ENCODE peak calls at places on chromosomes 4 and X, in six cellular contexts. One of them, this sample, is unnamed.

GRCh38 chrX:56802921-56803848 is 74.1 kb downstream of the NBDY start:
- DNase-seq in activated naive CD4-positive, alpha-beta T cell: no peak
- DNase-seq in mesendoderm: peak; percentile 70
- DNase-seq in AG20443: peak; percentile 60
- DNase-seq in prostate gland: peak; percentile 25
- DNase-seq in M059J: peak; percentile 83
- DNase-seq in this sample: peak; percentile 70

GRCh38 chrX:12307961-12308360 is 169.7 kb downstream of the FRMPD4 start:
- DNase-seq in activated naive CD4-positive, alpha-beta T cell: no peak
- DNase-seq in prostate gland: no peak
- DNase-seq in M059J: no peak
- DNase-seq in mesendoderm: no peak
- DNase-seq in AG20443: no peak
- DNase-seq in this sample: no peak

GRCh38 chr4:123750044-123750443 is 353.4 kb downstream of the SPRY1 start:
- DNase-seq in activated naive CD4-positive, alpha-beta T cell: no peak
- DNase-seq in prostate gland: no peak
- DNase-seq in AG20443: no peak
- DNase-seq in M059J: no peak
- DNase-seq in mesendoderm: peak; percentile 91
- DNase-seq in this sample: no peak

GRCh38 chrX:154655346-154655745 is 2.0 kb upstream of the CTAG2 start:
- DNase-seq in mesendoderm: no peak
- DNase-seq in prostate gland: no peak
- DNase-seq in AG20443: no peak
- DNase-seq in M059J: no peak
- DNase-seq in activated naive CD4-positive, alpha-beta T cell: no peak
- DNase-seq in this sample: no peak

GRCh38 chrX:141897690-141898089 is 6.0 kb upstream of the MAGEC1 start:
- DNase-seq in activated naive CD4-positive, alpha-beta T cell: no peak
- DNase-seq in prostate gland: no peak
- DNase-seq in AG20443: no peak
- DNase-seq in M059J: no peak
- DNase-seq in mesendoderm: no peak
- DNase-seq in this sample: no peak

GRCh38 chr4:119268466-119268865 is 53.5 kb downstream of the FABP2 start:
- DNase-seq in mesendoderm: no peak
- DNase-seq in AG20443: no peak
- DNase-seq in prostate gland: no peak
- DNase-seq in activated naive CD4-positive, alpha-beta T cell: no peak
- DNase-seq in M059J: peak; percentile 27
- DNase-seq in this sample: peak; percentile 42

GRCh38 chr4:19700951-19701350 is 550.8 kb upstream of the SLIT2 start:
- DNase-seq in mesendoderm: no peak
- DNase-seq in activated naive CD4-positive, alpha-beta T cell: no peak
- DNase-seq in AG20443: no peak
- DNase-seq in M059J: peak; percentile 39
- DNase-seq in prostate gland: no peak
- DNase-seq in this sample: peak; percentile 68

GRCh38 chr4:71270901-71271300 is 67.9 kb upstream of the SLC4A4 start:
- DNase-seq in AG20443: no peak
- DNase-seq in M059J: peak; percentile 46
- DNase-seq in mesendoderm: peak; percentile 51
- DNase-seq in activated naive CD4-positive, alpha-beta T cell: no peak
- DNase-seq in prostate gland: no peak
- DNase-seq in this sample: peak; percentile 40

GRCh38 chrX:41984628-41985027 is 61.3 kb upstream of the CASK start:
- DNase-seq in prostate gland: peak; percentile 3
- DNase-seq in activated naive CD4-positive, alpha-beta T cell: no peak
- DNase-seq in M059J: peak; percentile 68
- DNase-seq in mesendoderm: no peak
- DNase-seq in AG20443: no peak
- DNase-seq in this sample: peak; percentile 88

GRCh38 chrX:67583171-67583570 is 39.4 kb downstream of the AR start:
- DNase-seq in mesendoderm: no peak
- DNase-seq in prostate gland: no peak
- DNase-seq in activated naive CD4-positive, alpha-beta T cell: no peak
- DNase-seq in AG20443: no peak
- DNase-seq in M059J: no peak
- DNase-seq in this sample: no peak

GRCh38 chr4:116752027-116752426 is 333.3 kb downstream of the TRAM1L1 start:
- DNase-seq in activated naive CD4-positive, alpha-beta T cell: no peak
- DNase-seq in prostate gland: no peak
- DNase-seq in AG20443: no peak
- DNase-seq in mesendoderm: no peak
- DNase-seq in M059J: no peak
- DNase-seq in this sample: no peak

GRCh38 chrX:150365953-150366911 is 3.1 kb downstream of the MAMLD1 start:
- DNase-seq in M059J: peak; percentile 63
- DNase-seq in mesendoderm: peak; percentile 55
- DNase-seq in activated naive CD4-positive, alpha-beta T cell: no peak
- DNase-seq in prostate gland: no peak
- DNase-seq in AG20443: peak; percentile 39
- DNase-seq in this sample: peak; percentile 14

GRCh38 chrX:111830561-111830960 is 45.4 kb upstream of the TRPC5OS start:
- DNase-seq in prostate gland: no peak
- DNase-seq in activated naive CD4-positive, alpha-beta T cell: no peak
- DNase-seq in AG20443: no peak
- DNase-seq in M059J: no peak
- DNase-seq in mesendoderm: no peak
- DNase-seq in this sample: no peak

GRCh38 chrX:10111364-10112148 is 45.2 kb upstream of the CLCN4 start:
- DNase-seq in AG20443: no peak
- DNase-seq in activated naive CD4-positive, alpha-beta T cell: peak; percentile 16
- DNase-seq in M059J: no peak
- DNase-seq in mesendoderm: no peak
- DNase-seq in prostate gland: no peak
- DNase-seq in this sample: no peak

GRCh38 chrX:10190367-10190766 is 33.6 kb downstream of the CLCN4 start:
- DNase-seq in mesendoderm: peak; percentile 46
- DNase-seq in M059J: peak; percentile 74
- DNase-seq in activated naive CD4-positive, alpha-beta T cell: no peak
- DNase-seq in AG20443: peak; percentile 55
- DNase-seq in prostate gland: no peak
- DNase-seq in this sample: peak; percentile 60

GRCh38 chrX:19670854-19671620 is 155.7 kb upstream of the MAP3K15 start:
- DNase-seq in mesendoderm: peak; percentile 82
- DNase-seq in M059J: peak; percentile 91
- DNase-seq in AG20443: peak; percentile 45
- DNase-seq in activated naive CD4-positive, alpha-beta T cell: no peak
- DNase-seq in prostate gland: no peak
- DNase-seq in this sample: peak; percentile 64

GRCh38 chr4:186192068-186192751 is 843 bp downstream of the CYP4V2 start:
- DNase-seq in M059J: peak; percentile 17
- DNase-seq in prostate gland: peak; percentile 20
- DNase-seq in activated naive CD4-positive, alpha-beta T cell: no peak
- DNase-seq in AG20443: peak; percentile 56
- DNase-seq in mesendoderm: peak; percentile 73
- DNase-seq in this sample: peak; percentile 30

GRCh38 chr4:25402521-25402920 is 25.5 kb downstream of the ANAPC4 start:
- DNase-seq in M059J: no peak
- DNase-seq in AG20443: peak; percentile 39
- DNase-seq in activated naive CD4-positive, alpha-beta T cell: no peak
- DNase-seq in mesendoderm: no peak
- DNase-seq in prostate gland: no peak
- DNase-seq in this sample: no peak

GRCh38 chr4:89829470-89830138 is 7.4 kb downstream of the SNCA start:
- DNase-seq in activated naive CD4-positive, alpha-beta T cell: no peak
- DNase-seq in AG20443: no peak
- DNase-seq in mesendoderm: no peak
- DNase-seq in prostate gland: no peak
- DNase-seq in M059J: no peak
- DNase-seq in this sample: peak; percentile 80

GRCh38 chr4:111323496-111323895 is 700.6 kb upstream of the PITX2 start:
- DNase-seq in mesendoderm: peak; percentile 61
- DNase-seq in M059J: peak; percentile 84
- DNase-seq in activated naive CD4-positive, alpha-beta T cell: no peak
- DNase-seq in AG20443: peak; percentile 33
- DNase-seq in prostate gland: no peak
- DNase-seq in this sample: peak; percentile 13

GRCh38 chr4:94660614-94661013 is 97.1 kb upstream of the BMPR1B start:
- DNase-seq in activated naive CD4-positive, alpha-beta T cell: no peak
- DNase-seq in mesendoderm: no peak
- DNase-seq in prostate gland: no peak
- DNase-seq in AG20443: no peak
- DNase-seq in M059J: no peak
- DNase-seq in this sample: no peak

GRCh38 chrX:72475952-72476668 is 96.5 kb downstream of the HDAC8 start:
- DNase-seq in activated naive CD4-positive, alpha-beta T cell: no peak
- DNase-seq in AG20443: no peak
- DNase-seq in prostate gland: no peak
- DNase-seq in mesendoderm: no peak
- DNase-seq in M059J: peak; percentile 31
- DNase-seq in this sample: peak; percentile 10

GRCh38 chr4:142373610-142374009 is 472.5 kb downstream of the INPP4B start:
- DNase-seq in AG20443: no peak
- DNase-seq in mesendoderm: no peak
- DNase-seq in activated naive CD4-positive, alpha-beta T cell: no peak
- DNase-seq in prostate gland: no peak
- DNase-seq in M059J: peak; percentile 37
- DNase-seq in this sample: peak; percentile 27

GRCh38 chr4:40337081-40337480 is 1.9 kb downstream of the CHRNA9 start:
- DNase-seq in mesendoderm: no peak
- DNase-seq in M059J: no peak
- DNase-seq in AG20443: no peak
- DNase-seq in prostate gland: no peak
- DNase-seq in activated naive CD4-positive, alpha-beta T cell: no peak
- DNase-seq in this sample: no peak

GRCh38 chr4:147480891-147481576 is at the start of gene EDNRA:
- DNase-seq in prostate gland: no peak
- DNase-seq in mesendoderm: peak; percentile 71
- DNase-seq in activated naive CD4-positive, alpha-beta T cell: no peak
- DNase-seq in AG20443: peak; percentile 78
- DNase-seq in M059J: peak; percentile 49
- DNase-seq in this sample: peak; percentile 51

GRCh38 chr4:127965803-127966175 is 583 bp downstream of the ABHD18 start:
- DNase-seq in prostate gland: peak; percentile 35
- DNase-seq in AG20443: peak; percentile 32
- DNase-seq in mesendoderm: peak; percentile 80
- DNase-seq in M059J: peak; percentile 27
- DNase-seq in activated naive CD4-positive, alpha-beta T cell: peak; percentile 20
- DNase-seq in this sample: peak; percentile 62

GRCh38 chr4:13705521-13706035 is 78.1 kb upstream of the BOD1L1 start:
- DNase-seq in AG20443: no peak
- DNase-seq in mesendoderm: peak; percentile 0
- DNase-seq in M059J: peak; percentile 84
- DNase-seq in prostate gland: peak; percentile 40
- DNase-seq in activated naive CD4-positive, alpha-beta T cell: no peak
- DNase-seq in this sample: peak; percentile 87

GRCh38 chr4:2646386-2647149 is 109.6 kb downstream of the TNIP2 start:
- DNase-seq in M059J: no peak
- DNase-seq in activated naive CD4-positive, alpha-beta T cell: no peak
- DNase-seq in mesendoderm: no peak
- DNase-seq in prostate gland: no peak
- DNase-seq in AG20443: no peak
- DNase-seq in this sample: no peak

GRCh38 chrX:149829751-149830191 is 48.0 kb downstream of the MAGEA9 start:
- DNase-seq in AG20443: no peak
- DNase-seq in mesendoderm: peak; percentile 92
- DNase-seq in activated naive CD4-positive, alpha-beta T cell: no peak
- DNase-seq in prostate gland: no peak
- DNase-seq in M059J: peak; percentile 86
- DNase-seq in this sample: peak; percentile 77

GRCh38 chr4:173252024-173252935 is 81.9 kb downstream of the HMGB2 start:
- DNase-seq in mesendoderm: peak; percentile 55
- DNase-seq in prostate gland: peak; percentile 36
- DNase-seq in M059J: peak; percentile 99
- DNase-seq in AG20443: peak; percentile 81
- DNase-seq in activated naive CD4-positive, alpha-beta T cell: no peak
- DNase-seq in this sample: peak; percentile 97

GRCh38 chr4:89493367-89493766 is 185.8 kb upstream of the GPRIN3 start:
- DNase-seq in prostate gland: no peak
- DNase-seq in activated naive CD4-positive, alpha-beta T cell: no peak
- DNase-seq in AG20443: no peak
- DNase-seq in M059J: no peak
- DNase-seq in mesendoderm: no peak
- DNase-seq in this sample: no peak

GRCh38 chrX:105845661-105846060 is 23.3 kb downstream of the NRK start:
- DNase-seq in AG20443: no peak
- DNase-seq in activated naive CD4-positive, alpha-beta T cell: no peak
- DNase-seq in mesendoderm: peak; percentile 22
- DNase-seq in M059J: no peak
- DNase-seq in prostate gland: no peak
- DNase-seq in this sample: peak; percentile 2

GRCh38 chr4:7062816-7063215 is 5.0 kb downstream of the GRPEL1 start:
- DNase-seq in activated naive CD4-positive, alpha-beta T cell: no peak
- DNase-seq in prostate gland: no peak
- DNase-seq in M059J: no peak
- DNase-seq in mesendoderm: no peak
- DNase-seq in AG20443: no peak
- DNase-seq in this sample: no peak

GRCh38 chr4:100414016-100414790 is 103.6 kb downstream of the EMCN start:
- DNase-seq in M059J: peak; percentile 42
- DNase-seq in activated naive CD4-positive, alpha-beta T cell: no peak
- DNase-seq in prostate gland: no peak
- DNase-seq in mesendoderm: peak; percentile 19
- DNase-seq in AG20443: no peak
- DNase-seq in this sample: peak; percentile 47

GRCh38 chr4:53100801-53101581 is 238.9 kb downstream of the RASL11B start:
- DNase-seq in AG20443: peak; percentile 39
- DNase-seq in mesendoderm: peak; percentile 8
- DNase-seq in prostate gland: no peak
- DNase-seq in activated naive CD4-positive, alpha-beta T cell: no peak
- DNase-seq in M059J: peak; percentile 65
- DNase-seq in this sample: peak; percentile 56

GRCh38 chr4:56752985-56753384 is 68.5 kb downstream of the SPINK2 start:
- DNase-seq in AG20443: no peak
- DNase-seq in prostate gland: peak; percentile 24
- DNase-seq in activated naive CD4-positive, alpha-beta T cell: no peak
- DNase-seq in mesendoderm: peak; percentile 26
- DNase-seq in M059J: no peak
- DNase-seq in this sample: peak; percentile 90

This sample was measured in epithelial cell of esophagus.